ENCODE peak calls at places on chromosomes 1 and 21, in four cellular contexts. One of them, this sample, is unnamed. For H3K4me1, the result is how much of the 10 kb centered on the place peaks cover.

GRCh38 chr1:66777846-66778245 is 23.2 kb downstream of the INSL5 start:
- DNase-seq in CD8-positive, alpha-beta T cell: no peak
- DNase-seq in stomach: no peak
- DNase-seq in right cardiac atrium: no peak
- DNase-seq in this sample: no peak

GRCh38 chr1:11237364-11237755 is 25.0 kb downstream of the MTOR start:
- DNase-seq in CD8-positive, alpha-beta T cell: no peak
- DNase-seq in stomach: no peak
- DNase-seq in right cardiac atrium: no peak
- DNase-seq in this sample: no peak

GRCh38 chr1:165773324-165773965 is 4.8 kb upstream of the TMCO1 start:
- DNase-seq in CD8-positive, alpha-beta T cell: no peak
- DNase-seq in stomach: no peak
- DNase-seq in right cardiac atrium: no peak
- DNase-seq in this sample: no peak

GRCh38 chr1:224170748-224171478 is 12.1 kb upstream of the DEGS1 start:
- DNase-seq in CD8-positive, alpha-beta T cell: no peak
- DNase-seq in stomach: peak
- DNase-seq in right cardiac atrium: no peak
- DNase-seq in this sample: no peak

GRCh38 chr1:219917851-219918466 is 10.4 kb downstream of the SLC30A10 start:
- DNase-seq in CD8-positive, alpha-beta T cell: no peak
- DNase-seq in stomach: no peak
- DNase-seq in right cardiac atrium: no peak
- DNase-seq in this sample: no peak

GRCh38 chr1:167518331-167518700 is at the start of gene CD247:
- DNase-seq in CD8-positive, alpha-beta T cell: peak
- DNase-seq in stomach: no peak
- DNase-seq in right cardiac atrium: no peak
- DNase-seq in this sample: peak

GRCh38 chr1:24127134-24127800 is 15.3 kb upstream of the MYOM3 start:
- DNase-seq in CD8-positive, alpha-beta T cell: no peak
- DNase-seq in stomach: no peak
- DNase-seq in right cardiac atrium: no peak
- DNase-seq in this sample: no peak

GRCh38 chr1:244515680-244516079 is 54.6 kb downstream of the CATSPERE start:
- DNase-seq in CD8-positive, alpha-beta T cell: no peak
- DNase-seq in stomach: no peak
- DNase-seq in right cardiac atrium: no peak
- DNase-seq in this sample: no peak

GRCh38 chr1:1680031-1680911 is 12.3 kb downstream of the SLC35E2B start:
- DNase-seq in CD8-positive, alpha-beta T cell: no peak
- DNase-seq in stomach: no peak
- DNase-seq in right cardiac atrium: peak
- DNase-seq in this sample: no peak

GRCh38 chr1:87508247-87508646 is 179.6 kb downstream of the LMO4 start:
- DNase-seq in CD8-positive, alpha-beta T cell: no peak
- DNase-seq in stomach: no peak
- DNase-seq in right cardiac atrium: no peak
- DNase-seq in this sample: no peak

GRCh38 chr1:42691157-42691498 is 8.9 kb downstream of the YBX1 start:
- DNase-seq in CD8-positive, alpha-beta T cell: no peak
- DNase-seq in stomach: no peak
- DNase-seq in right cardiac atrium: no peak
- DNase-seq in this sample: no peak

GRCh38 chr1:205701891-205702290 is 21.6 kb upstream of the SLC45A3 start:
- DNase-seq in CD8-positive, alpha-beta T cell: no peak
- DNase-seq in stomach: no peak
- DNase-seq in right cardiac atrium: no peak
- DNase-seq in this sample: no peak

GRCh38 chr1:230175839-230176238 is 108.8 kb downstream of the GALNT2 start:
- DNase-seq in CD8-positive, alpha-beta T cell: no peak
- DNase-seq in stomach: no peak
- DNase-seq in right cardiac atrium: no peak
- DNase-seq in this sample: no peak

GRCh38 chr1:183831336-183831735 is 26.4 kb downstream of the RGL1 start:
- DNase-seq in CD8-positive, alpha-beta T cell: no peak
- DNase-seq in stomach: no peak
- DNase-seq in right cardiac atrium: no peak
- DNase-seq in this sample: no peak

GRCh38 chr1:64248065-64248464 is 44.6 kb downstream of the UBE2U start:
- DNase-seq in CD8-positive, alpha-beta T cell: no peak
- DNase-seq in stomach: no peak
- DNase-seq in right cardiac atrium: no peak
- DNase-seq in this sample: no peak

GRCh38 chr1:87305762-87306161 is 22.9 kb upstream of the LMO4 start:
- DNase-seq in CD8-positive, alpha-beta T cell: no peak
- DNase-seq in stomach: no peak
- DNase-seq in right cardiac atrium: no peak
- DNase-seq in this sample: no peak

GRCh38 chr1:91683598-91683951 is 182.9 kb downstream of the CDC7 start:
- DNase-seq in CD8-positive, alpha-beta T cell: no peak
- DNase-seq in stomach: no peak
- DNase-seq in right cardiac atrium: peak
- DNase-seq in this sample: no peak

GRCh38 chr1:77175230-77175844 is 43.9 kb downstream of the PIGK start:
- DNase-seq in CD8-positive, alpha-beta T cell: no peak
- DNase-seq in stomach: no peak
- DNase-seq in right cardiac atrium: no peak
- DNase-seq in this sample: no peak

GRCh38 chr1:233543338-233544255 is 70.3 kb upstream of the KCNK1 start:
- DNase-seq in CD8-positive, alpha-beta T cell: no peak
- DNase-seq in stomach: no peak
- DNase-seq in right cardiac atrium: no peak
- DNase-seq in this sample: no peak

GRCh38 chr1:1841575-1841991 is 49.3 kb downstream of the GNB1 start:
- DNase-seq in CD8-positive, alpha-beta T cell: no peak
- DNase-seq in stomach: no peak
- DNase-seq in right cardiac atrium: no peak
- DNase-seq in this sample: no peak

GRCh38 chr1:44024903-44025525 is 6.2 kb downstream of the SLC6A9 start:
- DNase-seq in CD8-positive, alpha-beta T cell: no peak
- DNase-seq in stomach: no peak
- DNase-seq in right cardiac atrium: no peak
- DNase-seq in this sample: no peak

GRCh38 chr1:162391790-162392563 is 10.4 kb downstream of the C1orf226 start:
- DNase-seq in CD8-positive, alpha-beta T cell: no peak
- DNase-seq in stomach: no peak
- DNase-seq in right cardiac atrium: no peak
- DNase-seq in this sample: no peak

GRCh38 chr1:233671286-233671685 is 57.4 kb downstream of the KCNK1 start:
- DNase-seq in CD8-positive, alpha-beta T cell: no peak
- DNase-seq in stomach: no peak
- DNase-seq in right cardiac atrium: no peak
- DNase-seq in this sample: no peak

DNA sequence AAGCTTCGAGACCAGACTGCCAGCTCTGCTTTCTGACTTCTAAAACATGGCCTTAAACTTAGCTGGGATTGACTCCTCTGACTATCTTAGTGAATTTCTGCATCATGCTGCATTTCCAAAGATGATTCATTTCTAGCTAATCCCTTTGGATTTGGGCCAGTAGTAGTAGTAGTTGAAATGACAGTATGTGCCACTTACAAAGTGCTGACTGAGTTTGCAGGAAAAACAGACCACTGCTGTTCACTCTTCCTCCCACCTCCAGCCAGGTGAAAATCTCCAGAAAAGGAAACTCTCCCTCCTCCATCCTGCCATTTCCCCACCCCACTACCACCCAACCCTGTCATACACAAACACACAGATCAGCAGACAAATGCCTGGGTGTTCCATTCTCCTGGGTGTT is 8.5 kb upstream of the SSX2IP start:
- DNase-seq in CD8-positive, alpha-beta T cell: no peak
- DNase-seq in stomach: no peak
- DNase-seq in right cardiac atrium: no peak
- DNase-seq in this sample: no peak
- H3K27ac ChIP-seq in CD8-positive, alpha-beta T cell: no peak
- H3K27ac ChIP-seq in stomach: peak
- H3K27ac ChIP-seq in right cardiac atrium: peak
- H3K27ac ChIP-seq in this sample: no peak

GRCh38 chr1:37994886-37995566 is 5.2 kb upstream of the SF3A3 start:
- DNase-seq in CD8-positive, alpha-beta T cell: peak
- DNase-seq in stomach: no peak
- DNase-seq in right cardiac atrium: no peak
- DNase-seq in this sample: no peak
- H3K4me3 ChIP-seq in CD8-positive, alpha-beta T cell: peak
- H3K4me3 ChIP-seq in stomach: peak
- H3K4me3 ChIP-seq in right cardiac atrium: no peak
- H3K4me3 ChIP-seq in this sample: peak

GRCh38 chr1:92833840-92834239 is 2.0 kb downstream of the RPL5 start:
- DNase-seq in CD8-positive, alpha-beta T cell: no peak
- DNase-seq in stomach: no peak
- DNase-seq in right cardiac atrium: no peak
- DNase-seq in this sample: no peak
- H3K4me1 ChIP-seq in CD8-positive, alpha-beta T cell: half or more
- H3K4me1 ChIP-seq in stomach: half or more
- H3K4me1 ChIP-seq in right cardiac atrium: under half
- H3K4me1 ChIP-seq in this sample: under half

DNA sequence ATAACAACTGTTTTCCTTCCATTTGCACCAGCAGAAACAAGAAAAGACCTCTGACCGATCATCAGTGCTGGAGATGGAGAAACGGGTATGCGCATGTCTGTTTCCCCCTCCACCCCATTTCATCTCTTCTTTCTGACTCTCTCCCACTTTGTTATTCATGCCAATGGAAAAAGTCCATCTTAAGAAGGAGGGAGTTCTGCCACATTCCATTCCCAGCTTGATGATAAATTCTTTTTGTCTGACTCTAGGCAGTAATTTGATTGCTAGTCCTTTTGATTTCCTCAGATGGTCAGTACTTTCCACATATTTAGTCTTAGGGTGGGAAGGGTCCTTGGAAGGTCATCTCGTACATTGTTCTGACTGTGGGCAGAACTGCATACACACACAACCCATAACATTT is 142.5 kb downstream of the SYT2 start:
- DNase-seq in CD8-positive, alpha-beta T cell: no peak
- DNase-seq in stomach: no peak
- DNase-seq in right cardiac atrium: no peak
- DNase-seq in this sample: no peak
- H3K27ac ChIP-seq in CD8-positive, alpha-beta T cell: no peak
- H3K27ac ChIP-seq in stomach: no peak
- H3K27ac ChIP-seq in right cardiac atrium: peak
- H3K27ac ChIP-seq in this sample: no peak

GRCh38 chr1:178038372-178038771 is 55.5 kb upstream of the RASAL2 start:
- DNase-seq in CD8-positive, alpha-beta T cell: no peak
- DNase-seq in stomach: no peak
- DNase-seq in right cardiac atrium: peak
- DNase-seq in this sample: no peak
- H3K4me3 ChIP-seq in CD8-positive, alpha-beta T cell: no peak
- H3K4me3 ChIP-seq in stomach: peak
- H3K4me3 ChIP-seq in right cardiac atrium: peak
- H3K4me3 ChIP-seq in this sample: no peak

GRCh38 chr21:46482225-46482845 is 23.6 kb downstream of the DIP2A start:
- DNase-seq in CD8-positive, alpha-beta T cell: no peak
- DNase-seq in stomach: no peak
- DNase-seq in right cardiac atrium: no peak
- DNase-seq in this sample: no peak
- H3K4me1 ChIP-seq in CD8-positive, alpha-beta T cell: under half
- H3K4me1 ChIP-seq in stomach: under half
- H3K4me1 ChIP-seq in right cardiac atrium: under half
- H3K4me1 ChIP-seq in this sample: under half

GRCh38 chr1:13760921-13761320 is 60.9 kb downstream of the PRDM2 start:
- DNase-seq in CD8-positive, alpha-beta T cell: no peak
- DNase-seq in stomach: no peak
- DNase-seq in right cardiac atrium: no peak
- DNase-seq in this sample: no peak
- H3K27ac ChIP-seq in CD8-positive, alpha-beta T cell: no peak
- H3K27ac ChIP-seq in stomach: no peak
- H3K27ac ChIP-seq in right cardiac atrium: no peak
- H3K27ac ChIP-seq in this sample: no peak

GRCh38 chr1:26913389-26913753 is 404 bp downstream of the NR0B2 start:
- DNase-seq in CD8-positive, alpha-beta T cell: no peak
- DNase-seq in stomach: no peak
- DNase-seq in right cardiac atrium: no peak
- DNase-seq in this sample: no peak
- H3K4me3 ChIP-seq in CD8-positive, alpha-beta T cell: no peak
- H3K4me3 ChIP-seq in stomach: peak
- H3K4me3 ChIP-seq in right cardiac atrium: peak
- H3K4me3 ChIP-seq in this sample: no peak

This sample was measured in naive thymus-derived CD4-positive, alpha-beta T cell.